ENCODE peak calls at places on chromosomes 11 and 22, in five cellular contexts. Q is K562, V is SK-N-SH, Z is H1, P is HepG2. F is an unnamed sample.

GRCh38 chr11:61477734-61478148 is 30.8 kb upstream of the LRRC10B start:
- DNase-seq in Q (peak), V (peak), Z (peak), P (no peak), F (peak)

GRCh38 chr11:116518141-116518540 is 254.6 kb downstream of the BUD13 start:
- DNase-seq in Q (no peak), V (no peak), Z (no peak), P (no peak), F (no peak)

GRCh38 chr11:7657306-7658025 is 15.8 kb downstream of the CYB5R2 start:
- DNase-seq in Q (peak), V (peak), Z (no peak), P (peak), F (peak)

GRCh38 chr11:110131386-110132123 is 38.4 kb downstream of the ZC3H12C start:
- DNase-seq in Q (no peak), V (no peak), Z (no peak), P (no peak), F (no peak)

GRCh38 chr11:109329716-109330115 is 92.3 kb upstream of the C11orf87 start:
- DNase-seq in Q (no peak), V (no peak), Z (no peak), P (no peak), F (no peak)

GRCh38 chr22:39094717-39095389 is 2.2 kb upstream of the APOBEC3H start:
- DNase-seq in Q (no peak), V (no peak), Z (no peak), P (no peak), F (no peak)

GRCh38 chr11:66956689-66957290 is 1.4 kb downstream of the PC start:
- DNase-seq in Q (no peak), V (no peak), Z (no peak), P (peak), F (no peak)

GRCh38 chr11:104602643-104603042 is 295.6 kb downstream of the CASP12 start:
- DNase-seq in Q (no peak), V (no peak), Z (no peak), P (no peak), F (no peak)

GRCh38 chr22:41846268-41847002 is 13.5 kb downstream of the SREBF2 start:
- DNase-seq in Q (peak), V (no peak), Z (no peak), P (no peak), F (no peak)

GRCh38 chr22:38824587-38824986 is 19.2 kb downstream of the NPTXR start:
- DNase-seq in Q (peak), V (no peak), Z (peak), P (peak), F (peak)

GRCh38 chr11:130601141-130601540 is 152.7 kb downstream of the ADAMTS15 start:
- DNase-seq in Q (no peak), V (no peak), Z (no peak), P (no peak), F (no peak)

GRCh38 chr11:73330569-73331093 is 22.6 kb downstream of the ARHGEF17 start:
- DNase-seq in Q (peak), V (peak), Z (no peak), P (peak), F (no peak)

GRCh38 chr11:47393163-47394049 is 15.0 kb upstream of the SLC39A13 start:
- DNase-seq in Q (peak), V (no peak), Z (no peak), P (no peak), F (peak)

GRCh38 chr11:96158126-96158525 is 184.9 kb downstream of the MAML2 start:
- DNase-seq in Q (no peak), V (no peak), Z (no peak), P (no peak), F (no peak)

GRCh38 chr11:96154802-96155520 is 188.0 kb downstream of the MAML2 start:
- DNase-seq in Q (no peak), V (no peak), Z (no peak), P (no peak), F (no peak)

GRCh38 chr11:96156379-96156722 is 186.6 kb downstream of the MAML2 start:
- DNase-seq in Q (no peak), V (no peak), Z (no peak), P (no peak), F (peak)

GRCh38 chr11:96157517-96157873 is 185.5 kb downstream of the MAML2 start:
- DNase-seq in Q (no peak), V (no peak), Z (no peak), P (no peak), F (no peak)

GRCh38 chr11:96155627-96156378 is 187.2 kb downstream of the MAML2 start:
- DNase-seq in Q (peak), V (peak), Z (no peak), P (peak), F (no peak)
- H3K4me3 ChIP-seq in Q (no peak), V (no peak), Z (no peak), P (no peak), F (no peak)

GRCh38 chr11:32233276-32233675 is 142.4 kb downstream of the RCN1 start:
- DNase-seq in Q (no peak), V (no peak), Z (no peak), P (no peak), F (no peak)

GRCh38 chr11:32231909-32232493 is 141.1 kb downstream of the RCN1 start:
- DNase-seq in Q (peak), V (peak), Z (peak), P (peak), F (no peak)

GRCh38 chr11:32225491-32226285 is 134.8 kb downstream of the RCN1 start:
- DNase-seq in Q (no peak), V (peak), Z (no peak), P (no peak), F (no peak)

GRCh38 chr11:32232516-32232915 is 141.6 kb downstream of the RCN1 start:
- DNase-seq in Q (no peak), V (no peak), Z (no peak), P (no peak), F (no peak)

GRCh38 chr11:32229566-32230240 is 138.8 kb downstream of the RCN1 start:
- DNase-seq in Q (no peak), V (no peak), Z (no peak), P (no peak), F (no peak)
- TF ChIP-seq GABPA in Q (no peak), V (no peak), Z (no peak), P (no peak), F (no peak)

GRCh38 chr11:27460158-27460565 is 12.4 kb downstream of the LGR4 start:
- DNase-seq in Q (no peak), V (no peak), Z (no peak), P (peak), F (no peak)
- H3K4me3 ChIP-seq in Q (no peak), V (no peak), Z (no peak), P (peak), F (no peak)

DNA sequence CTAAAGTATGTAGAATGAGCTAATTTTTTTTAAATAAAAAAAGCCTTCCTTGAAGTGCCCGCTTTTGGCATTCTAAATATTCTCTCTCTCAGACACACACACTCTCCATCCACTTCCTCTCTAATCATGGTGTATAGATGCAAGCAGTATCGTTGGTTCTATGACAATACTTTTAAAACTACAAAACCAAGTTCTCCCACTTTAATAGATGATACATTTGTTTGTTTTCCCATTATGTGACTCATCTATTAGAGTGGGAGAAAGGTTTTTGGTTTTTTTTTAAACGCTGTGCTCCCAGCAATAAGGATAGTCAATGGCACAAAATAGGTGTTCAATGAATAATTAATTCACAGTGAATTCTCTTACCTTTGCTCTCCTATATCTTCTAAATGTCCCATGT is 44.6 kb downstream of the FZD4 start:
- DNase-seq in Q (no peak), V (no peak), Z (no peak), P (no peak), F (no peak)
- TF ChIP-seq GABPA in Q (no peak), V (no peak), Z (no peak), P (no peak), F (no peak)

GRCh38 chr11:122697636-122698167 is 42.2 kb downstream of the UBASH3B start:
- DNase-seq in Q (no peak), V (no peak), Z (no peak), P (no peak), F (peak)
- H3K4me3 ChIP-seq in Q (no peak), V (no peak), Z (no peak), P (no peak), F (no peak)

GRCh38 chr11:10091314-10092045 is 202.5 kb downstream of the SBF2 start:
- DNase-seq in Q (no peak), V (no peak), Z (no peak), P (no peak), F (no peak)

GRCh38 chr11:10087186-10087585 is 206.8 kb downstream of the SBF2 start:
- DNase-seq in Q (no peak), V (no peak), Z (no peak), P (no peak), F (no peak)

GRCh38 chr11:10092426-10092825 is 201.6 kb downstream of the SBF2 start:
- DNase-seq in Q (no peak), V (no peak), Z (no peak), P (no peak), F (no peak)

DNA sequence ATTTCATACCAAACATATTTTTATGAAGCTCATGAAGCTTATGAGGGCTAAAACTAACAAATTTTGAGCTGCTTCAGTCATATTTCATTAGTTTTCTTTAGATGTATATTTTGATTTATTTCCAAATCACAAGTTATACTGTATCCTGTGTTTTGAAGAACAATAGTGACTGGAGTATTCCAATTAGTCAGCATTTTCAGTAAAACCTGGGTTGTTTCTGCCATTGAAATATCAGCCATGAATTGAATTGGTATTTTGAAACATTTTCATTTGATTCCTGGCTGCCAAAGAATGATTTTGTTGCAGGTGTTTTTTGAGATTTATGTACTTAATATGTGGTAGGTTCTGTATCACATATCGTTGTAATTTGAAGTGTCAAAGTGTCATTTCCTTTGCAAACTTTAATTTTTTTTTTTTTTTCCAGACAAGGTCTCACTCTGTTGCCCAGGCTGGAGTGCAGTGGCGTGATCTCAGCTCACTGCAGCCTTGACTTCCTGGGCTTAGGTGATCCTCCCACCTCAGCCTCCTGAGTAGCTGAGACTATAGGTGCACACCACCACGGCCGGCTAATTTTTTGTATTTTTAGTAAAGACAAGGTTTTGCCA is 206.3 kb downstream of the SBF2 start:
- DNase-seq in Q (no peak), V (no peak), Z (no peak), P (no peak), F (no peak)
- TF ChIP-seq GABPA in Q (no peak), V (no peak), Z (no peak), P (no peak), F (no peak)

F was measured in HL-60.